ENCODE peak calls at places on chromosomes 7 and 10, in nine cellular contexts. One of them, this sample, is unnamed.

GRCh38 chr7:22859676-22860290 is 37.1 kb upstream of the TOMM7 start:
- DNase-seq in Peyer's patch: no peak
- DNase-seq in NCI-H1694 treated with DMSO at 0.1 percent for 48 hours: no peak
- DNase-seq in epithelial cell of esophagus: peak
- DNase-seq in amniotic epithelial cell: peak
- DNase-seq in activated gamma-delta T cell: no peak
- DNase-seq in NCI-H1092: no peak
- DNase-seq in dermis microvascular lymphatic vessel endothelial cell: no peak
- DNase-seq in DMS 273 treated with DMSO at 0.1 percent for 48 hours: no peak
- DNase-seq in this sample: no peak

GRCh38 chr10:119370972-119371703 is 163.8 kb downstream of the GRK5 start:
- DNase-seq in Peyer's patch: peak
- DNase-seq in NCI-H1694 treated with DMSO at 0.1 percent for 48 hours: no peak
- DNase-seq in epithelial cell of esophagus: peak
- DNase-seq in amniotic epithelial cell: no peak
- DNase-seq in activated gamma-delta T cell: no peak
- DNase-seq in NCI-H1092: no peak
- DNase-seq in dermis microvascular lymphatic vessel endothelial cell: peak
- DNase-seq in DMS 273 treated with DMSO at 0.1 percent for 48 hours: no peak
- DNase-seq in this sample: peak

GRCh38 chr10:5303504-5303903 is 61.3 kb upstream of the UCN3 start:
- DNase-seq in Peyer's patch: no peak
- DNase-seq in NCI-H1694 treated with DMSO at 0.1 percent for 48 hours: no peak
- DNase-seq in epithelial cell of esophagus: no peak
- DNase-seq in amniotic epithelial cell: no peak
- DNase-seq in activated gamma-delta T cell: no peak
- DNase-seq in NCI-H1092: no peak
- DNase-seq in dermis microvascular lymphatic vessel endothelial cell: no peak
- DNase-seq in DMS 273 treated with DMSO at 0.1 percent for 48 hours: no peak
- DNase-seq in this sample: no peak

GRCh38 chr10:71468363-71469094 is 71.8 kb downstream of the CDH23 start:
- DNase-seq in Peyer's patch: peak
- DNase-seq in NCI-H1694 treated with DMSO at 0.1 percent for 48 hours: no peak
- DNase-seq in epithelial cell of esophagus: no peak
- DNase-seq in amniotic epithelial cell: no peak
- DNase-seq in activated gamma-delta T cell: no peak
- DNase-seq in NCI-H1092: no peak
- DNase-seq in dermis microvascular lymphatic vessel endothelial cell: no peak
- DNase-seq in DMS 273 treated with DMSO at 0.1 percent for 48 hours: no peak
- DNase-seq in this sample: no peak

GRCh38 chr10:110279062-110279986 is 25.4 kb downstream of the SMNDC1 start:
- DNase-seq in Peyer's patch: no peak
- DNase-seq in NCI-H1694 treated with DMSO at 0.1 percent for 48 hours: peak
- DNase-seq in epithelial cell of esophagus: peak
- DNase-seq in amniotic epithelial cell: peak
- DNase-seq in activated gamma-delta T cell: no peak
- DNase-seq in NCI-H1092: peak
- DNase-seq in dermis microvascular lymphatic vessel endothelial cell: peak
- DNase-seq in DMS 273 treated with DMSO at 0.1 percent for 48 hours: peak
- DNase-seq in this sample: peak

GRCh38 chr10:114751856-114752255 is 69.7 kb upstream of the FHIP2A start:
- DNase-seq in Peyer's patch: no peak
- DNase-seq in NCI-H1694 treated with DMSO at 0.1 percent for 48 hours: no peak
- DNase-seq in epithelial cell of esophagus: peak
- DNase-seq in amniotic epithelial cell: peak
- DNase-seq in activated gamma-delta T cell: no peak
- DNase-seq in NCI-H1092: no peak
- DNase-seq in dermis microvascular lymphatic vessel endothelial cell: no peak
- DNase-seq in DMS 273 treated with DMSO at 0.1 percent for 48 hours: no peak
- DNase-seq in this sample: no peak

GRCh38 chr7:7005303-7005702 is 177.0 kb upstream of the C1GALT1 start:
- DNase-seq in Peyer's patch: no peak
- DNase-seq in NCI-H1694 treated with DMSO at 0.1 percent for 48 hours: no peak
- DNase-seq in epithelial cell of esophagus: no peak
- DNase-seq in amniotic epithelial cell: no peak
- DNase-seq in activated gamma-delta T cell: no peak
- DNase-seq in NCI-H1092: no peak
- DNase-seq in dermis microvascular lymphatic vessel endothelial cell: no peak
- DNase-seq in DMS 273 treated with DMSO at 0.1 percent for 48 hours: no peak
- DNase-seq in this sample: no peak

GRCh38 chr7:22129166-22129565 is 183.5 kb upstream of the CDCA7L start:
- DNase-seq in Peyer's patch: no peak
- DNase-seq in NCI-H1694 treated with DMSO at 0.1 percent for 48 hours: no peak
- DNase-seq in epithelial cell of esophagus: no peak
- DNase-seq in amniotic epithelial cell: no peak
- DNase-seq in activated gamma-delta T cell: no peak
- DNase-seq in NCI-H1092: no peak
- DNase-seq in dermis microvascular lymphatic vessel endothelial cell: peak
- DNase-seq in DMS 273 treated with DMSO at 0.1 percent for 48 hours: no peak
- DNase-seq in this sample: no peak

GRCh38 chr7:116799912-116800311 is 62.5 kb upstream of the CAPZA2 start:
- DNase-seq in Peyer's patch: no peak
- DNase-seq in NCI-H1694 treated with DMSO at 0.1 percent for 48 hours: no peak
- DNase-seq in epithelial cell of esophagus: peak
- DNase-seq in amniotic epithelial cell: peak
- DNase-seq in activated gamma-delta T cell: no peak
- DNase-seq in NCI-H1092: no peak
- DNase-seq in dermis microvascular lymphatic vessel endothelial cell: no peak
- DNase-seq in DMS 273 treated with DMSO at 0.1 percent for 48 hours: no peak
- DNase-seq in this sample: no peak

GRCh38 chr10:117175215-117175900 is 21.9 kb upstream of the KCNK18 start:
- DNase-seq in Peyer's patch: peak
- DNase-seq in NCI-H1694 treated with DMSO at 0.1 percent for 48 hours: no peak
- DNase-seq in epithelial cell of esophagus: peak
- DNase-seq in amniotic epithelial cell: no peak
- DNase-seq in activated gamma-delta T cell: no peak
- DNase-seq in NCI-H1092: no peak
- DNase-seq in dermis microvascular lymphatic vessel endothelial cell: no peak
- DNase-seq in DMS 273 treated with DMSO at 0.1 percent for 48 hours: no peak
- DNase-seq in this sample: no peak

GRCh38 chr10:64350665-64351064 is 829.5 kb downstream of the REEP3 start:
- DNase-seq in Peyer's patch: no peak
- DNase-seq in NCI-H1694 treated with DMSO at 0.1 percent for 48 hours: no peak
- DNase-seq in epithelial cell of esophagus: no peak
- DNase-seq in amniotic epithelial cell: no peak
- DNase-seq in activated gamma-delta T cell: no peak
- DNase-seq in NCI-H1092: no peak
- DNase-seq in dermis microvascular lymphatic vessel endothelial cell: no peak
- DNase-seq in DMS 273 treated with DMSO at 0.1 percent for 48 hours: no peak
- DNase-seq in this sample: no peak

GRCh38 chr10:48414778-48415177 is 108.3 kb downstream of the MAPK8 start:
- DNase-seq in Peyer's patch: no peak
- DNase-seq in NCI-H1694 treated with DMSO at 0.1 percent for 48 hours: no peak
- DNase-seq in epithelial cell of esophagus: peak
- DNase-seq in amniotic epithelial cell: no peak
- DNase-seq in activated gamma-delta T cell: no peak
- DNase-seq in NCI-H1092: no peak
- DNase-seq in dermis microvascular lymphatic vessel endothelial cell: no peak
- DNase-seq in DMS 273 treated with DMSO at 0.1 percent for 48 hours: no peak
- DNase-seq in this sample: no peak

GRCh38 chr7:147078324-147078723 is 961.7 kb downstream of the CNTNAP2 start:
- DNase-seq in Peyer's patch: no peak
- DNase-seq in NCI-H1694 treated with DMSO at 0.1 percent for 48 hours: no peak
- DNase-seq in epithelial cell of esophagus: no peak
- DNase-seq in amniotic epithelial cell: no peak
- DNase-seq in activated gamma-delta T cell: no peak
- DNase-seq in NCI-H1092: no peak
- DNase-seq in dermis microvascular lymphatic vessel endothelial cell: no peak
- DNase-seq in DMS 273 treated with DMSO at 0.1 percent for 48 hours: no peak
- DNase-seq in this sample: no peak

GRCh38 chr7:129055861-129056464 is 1.1 kb upstream of the TNPO3 start:
- DNase-seq in Peyer's patch: no peak
- DNase-seq in NCI-H1694 treated with DMSO at 0.1 percent for 48 hours: no peak
- DNase-seq in epithelial cell of esophagus: no peak
- DNase-seq in amniotic epithelial cell: peak
- DNase-seq in activated gamma-delta T cell: no peak
- DNase-seq in NCI-H1092: no peak
- DNase-seq in dermis microvascular lymphatic vessel endothelial cell: no peak
- DNase-seq in DMS 273 treated with DMSO at 0.1 percent for 48 hours: no peak
- DNase-seq in this sample: no peak

GRCh38 chr10:35487336-35488034 is 117.7 kb upstream of the GJD4 start:
- DNase-seq in Peyer's patch: no peak
- DNase-seq in NCI-H1694 treated with DMSO at 0.1 percent for 48 hours: no peak
- DNase-seq in epithelial cell of esophagus: no peak
- DNase-seq in amniotic epithelial cell: no peak
- DNase-seq in activated gamma-delta T cell: no peak
- DNase-seq in NCI-H1092: no peak
- DNase-seq in dermis microvascular lymphatic vessel endothelial cell: no peak
- DNase-seq in DMS 273 treated with DMSO at 0.1 percent for 48 hours: no peak
- DNase-seq in this sample: no peak

GRCh38 chr7:148060724-148061123 is 529.8 kb upstream of the C7orf33 start:
- DNase-seq in Peyer's patch: no peak
- DNase-seq in NCI-H1694 treated with DMSO at 0.1 percent for 48 hours: no peak
- DNase-seq in epithelial cell of esophagus: no peak
- DNase-seq in amniotic epithelial cell: no peak
- DNase-seq in activated gamma-delta T cell: no peak
- DNase-seq in NCI-H1092: no peak
- DNase-seq in dermis microvascular lymphatic vessel endothelial cell: no peak
- DNase-seq in DMS 273 treated with DMSO at 0.1 percent for 48 hours: no peak
- DNase-seq in this sample: no peak

GRCh38 chr10:77939561-77940001 is 13.0 kb upstream of the DLG5 start:
- DNase-seq in Peyer's patch: no peak
- DNase-seq in NCI-H1694 treated with DMSO at 0.1 percent for 48 hours: no peak
- DNase-seq in epithelial cell of esophagus: no peak
- DNase-seq in amniotic epithelial cell: peak
- DNase-seq in activated gamma-delta T cell: no peak
- DNase-seq in NCI-H1092: no peak
- DNase-seq in dermis microvascular lymphatic vessel endothelial cell: no peak
- DNase-seq in DMS 273 treated with DMSO at 0.1 percent for 48 hours: peak
- DNase-seq in this sample: no peak

GRCh38 chr7:28103984-28104628 is 76.5 kb downstream of the JAZF1 start:
- DNase-seq in Peyer's patch: no peak
- DNase-seq in NCI-H1694 treated with DMSO at 0.1 percent for 48 hours: no peak
- DNase-seq in epithelial cell of esophagus: peak
- DNase-seq in amniotic epithelial cell: no peak
- DNase-seq in activated gamma-delta T cell: no peak
- DNase-seq in NCI-H1092: no peak
- DNase-seq in dermis microvascular lymphatic vessel endothelial cell: no peak
- DNase-seq in DMS 273 treated with DMSO at 0.1 percent for 48 hours: no peak
- DNase-seq in this sample: no peak

GRCh38 chr10:100965820-100966219 is 3.5 kb upstream of the SEMA4G start:
- DNase-seq in Peyer's patch: no peak
- DNase-seq in NCI-H1694 treated with DMSO at 0.1 percent for 48 hours: no peak
- DNase-seq in epithelial cell of esophagus: no peak
- DNase-seq in amniotic epithelial cell: no peak
- DNase-seq in activated gamma-delta T cell: no peak
- DNase-seq in NCI-H1092: no peak
- DNase-seq in dermis microvascular lymphatic vessel endothelial cell: no peak
- DNase-seq in DMS 273 treated with DMSO at 0.1 percent for 48 hours: no peak
- DNase-seq in this sample: no peak

GRCh38 chr7:40969641-40970040 is 733.2 kb downstream of the INHBA start:
- DNase-seq in Peyer's patch: no peak
- DNase-seq in NCI-H1694 treated with DMSO at 0.1 percent for 48 hours: no peak
- DNase-seq in epithelial cell of esophagus: no peak
- DNase-seq in amniotic epithelial cell: no peak
- DNase-seq in activated gamma-delta T cell: no peak
- DNase-seq in NCI-H1092: no peak
- DNase-seq in dermis microvascular lymphatic vessel endothelial cell: peak
- DNase-seq in DMS 273 treated with DMSO at 0.1 percent for 48 hours: no peak
- DNase-seq in this sample: no peak

GRCh38 chr7:126702242-126703016 is 550.3 kb downstream of the GRM8 start:
- DNase-seq in Peyer's patch: no peak
- DNase-seq in NCI-H1694 treated with DMSO at 0.1 percent for 48 hours: no peak
- DNase-seq in epithelial cell of esophagus: no peak
- DNase-seq in amniotic epithelial cell: peak
- DNase-seq in activated gamma-delta T cell: no peak
- DNase-seq in NCI-H1092: no peak
- DNase-seq in dermis microvascular lymphatic vessel endothelial cell: no peak
- DNase-seq in DMS 273 treated with DMSO at 0.1 percent for 48 hours: no peak
- DNase-seq in this sample: no peak

GRCh38 chr10:15088428-15089261 is at the start of gene ACBD7:
- DNase-seq in Peyer's patch: peak
- DNase-seq in NCI-H1694 treated with DMSO at 0.1 percent for 48 hours: peak
- DNase-seq in epithelial cell of esophagus: peak
- DNase-seq in amniotic epithelial cell: peak
- DNase-seq in activated gamma-delta T cell: peak
- DNase-seq in NCI-H1092: peak
- DNase-seq in dermis microvascular lymphatic vessel endothelial cell: peak
- DNase-seq in DMS 273 treated with DMSO at 0.1 percent for 48 hours: peak
- DNase-seq in this sample: no peak

GRCh38 chr7:141301544-141301943 is 227.7 kb downstream of the TMEM178B start:
- DNase-seq in Peyer's patch: no peak
- DNase-seq in NCI-H1694 treated with DMSO at 0.1 percent for 48 hours: no peak
- DNase-seq in epithelial cell of esophagus: no peak
- DNase-seq in amniotic epithelial cell: no peak
- DNase-seq in activated gamma-delta T cell: no peak
- DNase-seq in NCI-H1092: no peak
- DNase-seq in dermis microvascular lymphatic vessel endothelial cell: no peak
- DNase-seq in DMS 273 treated with DMSO at 0.1 percent for 48 hours: no peak
- DNase-seq in this sample: no peak

GRCh38 chr7:45573636-45574470 is at the start of gene ADCY1:
- DNase-seq in Peyer's patch: no peak
- DNase-seq in NCI-H1694 treated with DMSO at 0.1 percent for 48 hours: no peak
- DNase-seq in epithelial cell of esophagus: no peak
- DNase-seq in amniotic epithelial cell: no peak
- DNase-seq in activated gamma-delta T cell: no peak
- DNase-seq in NCI-H1092: peak
- DNase-seq in dermis microvascular lymphatic vessel endothelial cell: no peak
- DNase-seq in DMS 273 treated with DMSO at 0.1 percent for 48 hours: no peak
- DNase-seq in this sample: no peak

GRCh38 chr10:63627881-63628296 is 106.7 kb downstream of the REEP3 start:
- DNase-seq in Peyer's patch: no peak
- DNase-seq in NCI-H1694 treated with DMSO at 0.1 percent for 48 hours: no peak
- DNase-seq in epithelial cell of esophagus: no peak
- DNase-seq in amniotic epithelial cell: no peak
- DNase-seq in activated gamma-delta T cell: no peak
- DNase-seq in NCI-H1092: no peak
- DNase-seq in dermis microvascular lymphatic vessel endothelial cell: peak
- DNase-seq in DMS 273 treated with DMSO at 0.1 percent for 48 hours: no peak
- DNase-seq in this sample: no peak

GRCh38 chr10:102119417-102120141 is 589 bp downstream of the LDB1 start:
- DNase-seq in Peyer's patch: peak
- DNase-seq in NCI-H1694 treated with DMSO at 0.1 percent for 48 hours: peak
- DNase-seq in epithelial cell of esophagus: peak
- DNase-seq in amniotic epithelial cell: peak
- DNase-seq in activated gamma-delta T cell: no peak
- DNase-seq in NCI-H1092: peak
- DNase-seq in dermis microvascular lymphatic vessel endothelial cell: peak
- DNase-seq in DMS 273 treated with DMSO at 0.1 percent for 48 hours: peak
- DNase-seq in this sample: no peak

GRCh38 chr10:116270691-116271592 is 2.1 kb downstream of the GFRA1 start:
- DNase-seq in Peyer's patch: no peak
- DNase-seq in NCI-H1694 treated with DMSO at 0.1 percent for 48 hours: no peak
- DNase-seq in epithelial cell of esophagus: no peak
- DNase-seq in amniotic epithelial cell: no peak
- DNase-seq in activated gamma-delta T cell: no peak
- DNase-seq in NCI-H1092: no peak
- DNase-seq in dermis microvascular lymphatic vessel endothelial cell: peak
- DNase-seq in DMS 273 treated with DMSO at 0.1 percent for 48 hours: no peak
- DNase-seq in this sample: no peak

GRCh38 chr7:18262054-18262453 is 233.5 kb upstream of the HDAC9 start:
- DNase-seq in Peyer's patch: no peak
- DNase-seq in NCI-H1694 treated with DMSO at 0.1 percent for 48 hours: no peak
- DNase-seq in epithelial cell of esophagus: peak
- DNase-seq in amniotic epithelial cell: peak
- DNase-seq in activated gamma-delta T cell: no peak
- DNase-seq in NCI-H1092: no peak
- DNase-seq in dermis microvascular lymphatic vessel endothelial cell: no peak
- DNase-seq in DMS 273 treated with DMSO at 0.1 percent for 48 hours: no peak
- DNase-seq in this sample: no peak

GRCh38 chr7:112414855-112415490 is 35.3 kb upstream of the IFRD1 start:
- DNase-seq in Peyer's patch: no peak
- DNase-seq in NCI-H1694 treated with DMSO at 0.1 percent for 48 hours: peak
- DNase-seq in epithelial cell of esophagus: peak
- DNase-seq in amniotic epithelial cell: peak
- DNase-seq in activated gamma-delta T cell: no peak
- DNase-seq in NCI-H1092: peak
- DNase-seq in dermis microvascular lymphatic vessel endothelial cell: peak
- DNase-seq in DMS 273 treated with DMSO at 0.1 percent for 48 hours: peak
- DNase-seq in this sample: no peak

GRCh38 chr7:131293018-131293417 is 34.7 kb upstream of the MKLN1 start:
- DNase-seq in Peyer's patch: no peak
- DNase-seq in NCI-H1694 treated with DMSO at 0.1 percent for 48 hours: no peak
- DNase-seq in epithelial cell of esophagus: peak
- DNase-seq in amniotic epithelial cell: peak
- DNase-seq in activated gamma-delta T cell: no peak
- DNase-seq in NCI-H1092: no peak
- DNase-seq in dermis microvascular lymphatic vessel endothelial cell: no peak
- DNase-seq in DMS 273 treated with DMSO at 0.1 percent for 48 hours: no peak
- DNase-seq in this sample: no peak

GRCh38 chr7:12831024-12831423 is 143.6 kb downstream of the ARL4A start:
- DNase-seq in Peyer's patch: no peak
- DNase-seq in NCI-H1694 treated with DMSO at 0.1 percent for 48 hours: no peak
- DNase-seq in epithelial cell of esophagus: no peak
- DNase-seq in amniotic epithelial cell: peak
- DNase-seq in activated gamma-delta T cell: no peak
- DNase-seq in NCI-H1092: no peak
- DNase-seq in dermis microvascular lymphatic vessel endothelial cell: no peak
- DNase-seq in DMS 273 treated with DMSO at 0.1 percent for 48 hours: no peak
- DNase-seq in this sample: no peak

This sample was measured in pulmonary artery endothelial cell.